ENCODE peak calls at places on chromosomes 7 and 10, in six cellular contexts. M is fibroblast of lung, R is neuronal stem cell, L is IMR-90, V is OCI-LY7, H is PC-3. N is an unnamed sample.

GRCh38 chr10:60235001-60235400 is 154.7 kb downstream of the ANK3 start:
- DNase-seq in M (peak), R (no peak), L (peak), V (no peak), H (peak), N (no peak)

GRCh38 chr10:19889279-19889678 is 73.0 kb downstream of the PLXDC2 start:
- DNase-seq in M (no peak), R (no peak), L (no peak), V (no peak), H (no peak), N (no peak)

GRCh38 chr10:72133517-72133916 is 45.2 kb upstream of the SPOCK2 start:
- DNase-seq in M (peak), R (no peak), L (peak), V (no peak), H (peak), N (peak)

GRCh38 chr7:152315845-152316244 is 120.0 kb downstream of the KMT2C start:
- DNase-seq in M (no peak), R (no peak), L (no peak), V (no peak), H (no peak), N (peak)

GRCh38 chr7:137032436-137032835 is 164.0 kb downstream of the CHRM2 start:
- DNase-seq in M (no peak), R (no peak), L (peak), V (no peak), H (no peak), N (no peak)

GRCh38 chr10:26269754-26270153 is 53.2 kb downstream of the GAD2 start:
- DNase-seq in M (no peak), R (peak), L (no peak), V (peak), H (peak), N (no peak)

GRCh38 chr7:140360697-140361229 is 37.6 kb downstream of the SLC37A3 start:
- DNase-seq in M (no peak), R (no peak), L (no peak), V (no peak), H (no peak), N (peak)

GRCh38 chr10:95425592-95426465 is 135.0 kb upstream of the PDLIM1 start:
- DNase-seq in M (no peak), R (no peak), L (no peak), V (no peak), H (no peak), N (no peak)

GRCh38 chr7:8724080-8724718 is 290.8 kb downstream of the NXPH1 start:
- DNase-seq in M (no peak), R (peak), L (no peak), V (peak), H (peak), N (no peak)

GRCh38 chr10:125531470-125531869 is 151.5 kb downstream of the TEX36 start:
- DNase-seq in M (no peak), R (peak), L (no peak), V (no peak), H (no peak), N (no peak)

GRCh38 chr7:68125173-68125572 is 1128.5 kb downstream of the TYW1 start:
- DNase-seq in M (no peak), R (no peak), L (no peak), V (no peak), H (no peak), N (no peak)

GRCh38 chr7:24905996-24906770 is 73.8 kb downstream of the OSBPL3 start:
- DNase-seq in M (no peak), R (no peak), L (no peak), V (no peak), H (peak), N (no peak)

GRCh38 chr10:78685466-78686163 is 383.2 kb upstream of the ZMIZ1 start:
- DNase-seq in M (no peak), R (no peak), L (peak), V (no peak), H (peak), N (peak)

GRCh38 chr7:30914611-30915601 is 3.3 kb downstream of the AQP1 start:
- DNase-seq in M (peak), R (no peak), L (peak), V (no peak), H (peak), N (peak)

GRCh38 chr10:34890931-34891330 is 75.8 kb upstream of the PARD3 start:
- DNase-seq in M (no peak), R (no peak), L (no peak), V (no peak), H (no peak), N (no peak)

GRCh38 chr10:46536171-46536570 is 20.3 kb downstream of the GPRIN2 start:
- DNase-seq in M (no peak), R (no peak), L (no peak), V (no peak), H (no peak), N (no peak)

GRCh38 chr10:86264481-86265231 is 101.9 kb downstream of the GRID1 start:
- DNase-seq in M (no peak), R (no peak), L (no peak), V (no peak), H (no peak), N (peak)

GRCh38 chr10:80552151-80552646 is 14.5 kb downstream of the SH2D4B start:
- DNase-seq in M (no peak), R (peak), L (no peak), V (no peak), H (no peak), N (no peak)

GRCh38 chr10:5107860-5108526 is 13.8 kb downstream of the AKR1C3 start:
- DNase-seq in M (no peak), R (no peak), L (no peak), V (no peak), H (no peak), N (no peak)

GRCh38 chr10:51010977-51011376 is 63.3 kb upstream of the PRKG1 start:
- DNase-seq in M (peak), R (no peak), L (peak), V (peak), H (peak), N (peak)

GRCh38 chr7:4861227-4861626 is 603 bp downstream of the PAPOLB start:
- DNase-seq in M (no peak), R (no peak), L (no peak), V (no peak), H (no peak), N (no peak)

DNA sequence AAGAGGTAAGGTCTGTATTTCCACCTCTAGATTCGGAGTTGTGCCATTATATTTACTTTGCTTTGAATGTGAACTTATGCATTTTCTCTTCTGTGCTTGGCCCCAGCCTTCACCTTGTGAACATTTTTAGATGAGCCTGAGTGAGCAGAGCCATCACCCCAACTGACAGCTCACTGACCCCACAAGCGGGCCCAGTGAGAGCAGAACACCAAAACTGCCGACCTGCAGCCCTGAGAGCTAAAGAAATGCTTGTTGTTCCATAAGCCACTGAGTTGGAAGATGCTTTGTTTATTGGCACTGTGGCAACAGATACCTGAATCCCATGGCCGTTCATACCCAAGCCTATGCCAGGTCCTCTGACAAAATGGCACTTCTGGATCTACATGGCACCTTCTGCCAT is 37.8 kb downstream of the C10orf90 start:
- DNase-seq in M (no peak), R (no peak), L (no peak), V (no peak), H (no peak), N (no peak)
- H2AFZ ChIP-seq in M (no peak), R (no peak), L (no peak), V (no peak), H (no peak), N (no peak)

DNA sequence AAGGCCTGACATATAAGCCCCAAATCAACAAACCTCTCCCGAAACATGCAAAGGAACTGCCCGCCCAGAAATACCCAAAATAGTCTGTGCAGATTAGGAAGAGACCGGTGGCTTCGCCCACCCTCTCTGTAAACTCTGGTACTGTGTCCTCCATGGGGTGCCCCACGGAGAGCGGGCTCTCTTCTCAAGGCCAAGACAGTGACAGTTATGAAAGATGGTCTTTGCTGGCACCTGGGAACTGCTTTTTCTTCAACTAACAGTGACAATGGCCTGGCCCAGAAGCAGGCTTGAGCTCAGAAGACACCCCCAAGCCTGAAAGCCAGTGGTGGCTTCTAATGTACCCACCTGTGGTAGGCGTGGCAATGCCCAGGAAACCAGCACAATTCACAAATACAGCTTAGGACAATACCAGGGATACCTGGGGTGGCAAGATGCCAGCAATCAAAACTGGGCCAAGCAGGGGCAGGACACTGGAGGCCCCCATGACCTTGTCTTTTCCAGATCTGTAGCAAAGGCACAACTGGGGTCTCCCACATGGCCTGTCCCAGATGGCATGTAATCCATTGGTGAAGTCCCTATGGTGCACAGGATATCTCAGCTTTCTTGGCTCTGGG is 107.6 kb downstream of the NEURL1 start:
- DNase-seq in M (no peak), R (no peak), L (no peak), V (no peak), H (no peak), N (no peak)
- H2AFZ ChIP-seq in M (no peak), R (no peak), L (no peak), V (no peak), H (no peak), N (no peak)

DNA sequence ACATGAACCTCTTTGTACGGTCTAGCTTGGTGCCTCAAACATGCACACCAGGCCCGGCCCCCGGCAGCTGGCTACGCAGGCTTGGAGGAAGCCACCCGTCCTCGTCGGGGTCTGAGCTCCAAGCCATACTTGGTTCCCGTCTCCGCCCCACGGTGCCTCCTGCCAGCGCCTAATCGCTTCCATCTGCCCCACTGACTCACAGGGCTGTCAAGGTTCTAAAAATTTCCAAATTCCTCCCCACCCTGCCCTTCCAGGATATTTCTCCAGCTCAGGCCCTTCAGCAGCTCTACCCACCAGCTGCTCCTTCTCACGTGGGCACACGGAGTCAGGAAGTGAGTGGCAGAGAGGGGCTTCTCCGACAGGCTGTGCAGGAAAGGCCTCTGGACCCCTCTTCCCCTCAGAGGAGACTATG is 38.8 kb downstream of the TMEM270 start:
- DNase-seq in M (peak), R (no peak), L (peak), V (no peak), H (peak), N (peak)
- H2AFZ ChIP-seq in M (peak), R (no peak), L (peak), V (no peak), H (peak), N (peak)

GRCh38 chr7:84112771-84113170 is 81.8 kb downstream of the SEMA3A start:
- DNase-seq in M (no peak), R (no peak), L (no peak), V (no peak), H (no peak), N (no peak)
- H2AFZ ChIP-seq in M (no peak), R (no peak), L (no peak), V (no peak), H (no peak), N (no peak)

DNA sequence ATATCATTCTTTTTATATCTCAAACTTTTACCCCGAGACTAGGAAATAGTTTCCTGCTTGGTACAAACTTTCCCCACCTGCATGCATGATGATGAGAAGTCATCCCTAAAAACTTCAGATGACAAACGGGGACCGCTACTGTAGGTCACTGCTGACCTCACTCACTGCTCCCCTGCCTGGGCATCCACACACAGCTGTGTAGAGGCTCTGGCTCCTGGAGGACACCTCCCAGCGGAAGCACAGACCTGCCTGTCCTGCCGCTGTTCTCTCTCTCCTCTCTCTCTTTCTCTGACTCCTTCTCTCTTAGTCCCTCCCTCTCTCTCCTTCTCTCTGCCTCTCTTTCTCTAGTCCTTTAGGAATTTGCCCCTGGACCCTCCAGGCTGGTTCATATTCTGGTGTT is 202.9 kb upstream of the PITRM1 start:
- DNase-seq in M (no peak), R (no peak), L (no peak), V (no peak), H (no peak), N (no peak)
- H2AFZ ChIP-seq in M (no peak), R (no peak), L (no peak), V (no peak), H (no peak), N (no peak)

GRCh38 chr10:131242007-131242406 is 69.5 kb downstream of the TCERG1L start:
- DNase-seq in M (no peak), R (peak), L (no peak), V (no peak), H (peak), N (peak)
- H2AFZ ChIP-seq in M (no peak), R (no peak), L (no peak), V (no peak), H (no peak), N (no peak)